ENCODE peak calls at places on chromosomes 1 and 21, in nine cellular contexts. One of them, this sample, is unnamed.

GRCh38 chr21:42262826-42263225 is 43.9 kb downstream of the ABCG1 start:
- DNase-seq in fibroblast of pulmonary artery: peak; percentile 59
- DNase-seq in stimulated activated CD4-positive, alpha-beta T cell treated with anti-CD3 and anti-CD28 coated beads, TNF-alpha, amount 100 ng/mL, for 1 hour: no peak
- DNase-seq in IMR-90: peak; percentile 24
- DNase-seq in ureter: peak; percentile 77
- DNase-seq in fibroblast of lung: peak; percentile 41
- DNase-seq in naive thymus-derived CD8-positive, alpha-beta T cell: no peak
- DNase-seq in progenitor cell of endocrine pancreas: no peak
- DNase-seq in C1 segment of cervical spinal cord: no peak
- DNase-seq in this sample: no peak

GRCh38 chr21:32257952-32258785 is 20.7 kb downstream of the MIS18A start:
- DNase-seq in naive thymus-derived CD8-positive, alpha-beta T cell: no peak
- DNase-seq in fibroblast of pulmonary artery: peak; percentile 91
- DNase-seq in ureter: peak; percentile 77
- DNase-seq in IMR-90: peak; percentile 85
- DNase-seq in fibroblast of lung: peak; percentile 88
- DNase-seq in C1 segment of cervical spinal cord: peak; percentile 48
- DNase-seq in progenitor cell of endocrine pancreas: peak; percentile 59
- DNase-seq in stimulated activated CD4-positive, alpha-beta T cell treated with anti-CD3 and anti-CD28 coated beads, TNF-alpha, amount 100 ng/mL, for 1 hour: no peak
- DNase-seq in this sample: peak; percentile 8

GRCh38 chr1:3922201-3922725 is 22.2 kb upstream of the C1orf174 start:
- DNase-seq in fibroblast of pulmonary artery: no peak
- DNase-seq in IMR-90: no peak
- DNase-seq in naive thymus-derived CD8-positive, alpha-beta T cell: no peak
- DNase-seq in stimulated activated CD4-positive, alpha-beta T cell treated with anti-CD3 and anti-CD28 coated beads, TNF-alpha, amount 100 ng/mL, for 1 hour: no peak
- DNase-seq in fibroblast of lung: no peak
- DNase-seq in progenitor cell of endocrine pancreas: no peak
- DNase-seq in C1 segment of cervical spinal cord: no peak
- DNase-seq in ureter: no peak
- DNase-seq in this sample: no peak

GRCh38 chr1:161736332-161736969 is 13.1 kb upstream of the DUSP12 start:
- DNase-seq in ureter: no peak
- DNase-seq in fibroblast of pulmonary artery: no peak
- DNase-seq in IMR-90: peak; percentile 69
- DNase-seq in naive thymus-derived CD8-positive, alpha-beta T cell: no peak
- DNase-seq in stimulated activated CD4-positive, alpha-beta T cell treated with anti-CD3 and anti-CD28 coated beads, TNF-alpha, amount 100 ng/mL, for 1 hour: no peak
- DNase-seq in fibroblast of lung: peak; percentile 39
- DNase-seq in progenitor cell of endocrine pancreas: no peak
- DNase-seq in C1 segment of cervical spinal cord: no peak
- DNase-seq in this sample: no peak

GRCh38 chr1:203037509-203038190 is 11.4 kb downstream of the PPFIA4 start:
- DNase-seq in ureter: no peak
- DNase-seq in fibroblast of pulmonary artery: no peak
- DNase-seq in C1 segment of cervical spinal cord: no peak
- DNase-seq in IMR-90: no peak
- DNase-seq in progenitor cell of endocrine pancreas: no peak
- DNase-seq in naive thymus-derived CD8-positive, alpha-beta T cell: no peak
- DNase-seq in fibroblast of lung: no peak
- DNase-seq in stimulated activated CD4-positive, alpha-beta T cell treated with anti-CD3 and anti-CD28 coated beads, TNF-alpha, amount 100 ng/mL, for 1 hour: no peak
- DNase-seq in this sample: no peak

GRCh38 chr1:113937146-113937545 is 8.0 kb downstream of the HIPK1 start:
- DNase-seq in fibroblast of lung: peak; percentile 4
- DNase-seq in naive thymus-derived CD8-positive, alpha-beta T cell: no peak
- DNase-seq in C1 segment of cervical spinal cord: no peak
- DNase-seq in stimulated activated CD4-positive, alpha-beta T cell treated with anti-CD3 and anti-CD28 coated beads, TNF-alpha, amount 100 ng/mL, for 1 hour: no peak
- DNase-seq in fibroblast of pulmonary artery: no peak
- DNase-seq in IMR-90: peak; percentile 58
- DNase-seq in ureter: no peak
- DNase-seq in progenitor cell of endocrine pancreas: no peak
- DNase-seq in this sample: no peak

GRCh38 chr1:116763787-116764465 is 9.7 kb downstream of the CD2 start:
- DNase-seq in IMR-90: no peak
- DNase-seq in naive thymus-derived CD8-positive, alpha-beta T cell: no peak
- DNase-seq in ureter: no peak
- DNase-seq in stimulated activated CD4-positive, alpha-beta T cell treated with anti-CD3 and anti-CD28 coated beads, TNF-alpha, amount 100 ng/mL, for 1 hour: no peak
- DNase-seq in fibroblast of pulmonary artery: peak; percentile 22
- DNase-seq in C1 segment of cervical spinal cord: no peak
- DNase-seq in fibroblast of lung: no peak
- DNase-seq in progenitor cell of endocrine pancreas: no peak
- DNase-seq in this sample: no peak

GRCh38 chr1:184930232-184930631 is 44.1 kb downstream of the NIBAN1 start:
- DNase-seq in IMR-90: no peak
- DNase-seq in fibroblast of pulmonary artery: peak; percentile 14
- DNase-seq in stimulated activated CD4-positive, alpha-beta T cell treated with anti-CD3 and anti-CD28 coated beads, TNF-alpha, amount 100 ng/mL, for 1 hour: no peak
- DNase-seq in C1 segment of cervical spinal cord: no peak
- DNase-seq in fibroblast of lung: no peak
- DNase-seq in naive thymus-derived CD8-positive, alpha-beta T cell: no peak
- DNase-seq in progenitor cell of endocrine pancreas: no peak
- DNase-seq in ureter: no peak
- DNase-seq in this sample: no peak

GRCh38 chr21:20790113-20790512 is 208.1 kb upstream of the NCAM2 start:
- DNase-seq in C1 segment of cervical spinal cord: no peak
- DNase-seq in progenitor cell of endocrine pancreas: no peak
- DNase-seq in ureter: no peak
- DNase-seq in stimulated activated CD4-positive, alpha-beta T cell treated with anti-CD3 and anti-CD28 coated beads, TNF-alpha, amount 100 ng/mL, for 1 hour: no peak
- DNase-seq in fibroblast of lung: no peak
- DNase-seq in naive thymus-derived CD8-positive, alpha-beta T cell: no peak
- DNase-seq in IMR-90: no peak
- DNase-seq in fibroblast of pulmonary artery: no peak
- DNase-seq in this sample: no peak

GRCh38 chr21:38660333-38661295 is 145.1 kb upstream of the ETS2 start:
- DNase-seq in naive thymus-derived CD8-positive, alpha-beta T cell: no peak
- DNase-seq in fibroblast of lung: no peak
- DNase-seq in progenitor cell of endocrine pancreas: no peak
- DNase-seq in stimulated activated CD4-positive, alpha-beta T cell treated with anti-CD3 and anti-CD28 coated beads, TNF-alpha, amount 100 ng/mL, for 1 hour: no peak
- DNase-seq in IMR-90: no peak
- DNase-seq in C1 segment of cervical spinal cord: no peak
- DNase-seq in ureter: no peak
- DNase-seq in fibroblast of pulmonary artery: no peak
- DNase-seq in this sample: no peak

GRCh38 chr1:223802602-223803001 is 43.1 kb downstream of the TP53BP2 start:
- DNase-seq in stimulated activated CD4-positive, alpha-beta T cell treated with anti-CD3 and anti-CD28 coated beads, TNF-alpha, amount 100 ng/mL, for 1 hour: no peak
- DNase-seq in IMR-90: no peak
- DNase-seq in naive thymus-derived CD8-positive, alpha-beta T cell: no peak
- DNase-seq in progenitor cell of endocrine pancreas: no peak
- DNase-seq in fibroblast of pulmonary artery: no peak
- DNase-seq in C1 segment of cervical spinal cord: no peak
- DNase-seq in fibroblast of lung: no peak
- DNase-seq in ureter: no peak
- DNase-seq in this sample: no peak

GRCh38 chr21:25994758-25995163 is 175.8 kb downstream of the APP start:
- DNase-seq in stimulated activated CD4-positive, alpha-beta T cell treated with anti-CD3 and anti-CD28 coated beads, TNF-alpha, amount 100 ng/mL, for 1 hour: no peak
- DNase-seq in IMR-90: no peak
- DNase-seq in fibroblast of pulmonary artery: no peak
- DNase-seq in ureter: no peak
- DNase-seq in naive thymus-derived CD8-positive, alpha-beta T cell: no peak
- DNase-seq in progenitor cell of endocrine pancreas: no peak
- DNase-seq in fibroblast of lung: no peak
- DNase-seq in C1 segment of cervical spinal cord: no peak
- DNase-seq in this sample: no peak

GRCh38 chr1:24765308-24765988 is 20.2 kb downstream of the CLIC4 start:
- DNase-seq in IMR-90: peak; percentile 60
- DNase-seq in fibroblast of pulmonary artery: peak; percentile 59
- DNase-seq in stimulated activated CD4-positive, alpha-beta T cell treated with anti-CD3 and anti-CD28 coated beads, TNF-alpha, amount 100 ng/mL, for 1 hour: no peak
- DNase-seq in fibroblast of lung: peak; percentile 73
- DNase-seq in progenitor cell of endocrine pancreas: no peak
- DNase-seq in ureter: no peak
- DNase-seq in naive thymus-derived CD8-positive, alpha-beta T cell: no peak
- DNase-seq in C1 segment of cervical spinal cord: no peak
- DNase-seq in this sample: no peak

GRCh38 chr1:162023547-162024501 is at the start of gene OLFML2B:
- DNase-seq in progenitor cell of endocrine pancreas: peak; percentile 43
- DNase-seq in fibroblast of pulmonary artery: peak; percentile 83
- DNase-seq in C1 segment of cervical spinal cord: peak; percentile 26
- DNase-seq in stimulated activated CD4-positive, alpha-beta T cell treated with anti-CD3 and anti-CD28 coated beads, TNF-alpha, amount 100 ng/mL, for 1 hour: no peak
- DNase-seq in naive thymus-derived CD8-positive, alpha-beta T cell: peak; percentile 31
- DNase-seq in ureter: peak; percentile 58
- DNase-seq in IMR-90: peak; percentile 76
- DNase-seq in fibroblast of lung: peak; percentile 79
- DNase-seq in this sample: no peak

GRCh38 chr21:25790122-25790951 is 55.6 kb downstream of the GABPA start:
- DNase-seq in progenitor cell of endocrine pancreas: no peak
- DNase-seq in naive thymus-derived CD8-positive, alpha-beta T cell: peak; percentile 0
- DNase-seq in C1 segment of cervical spinal cord: no peak
- DNase-seq in IMR-90: peak; percentile 41
- DNase-seq in stimulated activated CD4-positive, alpha-beta T cell treated with anti-CD3 and anti-CD28 coated beads, TNF-alpha, amount 100 ng/mL, for 1 hour: no peak
- DNase-seq in ureter: no peak
- DNase-seq in fibroblast of pulmonary artery: peak; percentile 55
- DNase-seq in fibroblast of lung: peak; percentile 51
- DNase-seq in this sample: no peak

GRCh38 chr1:162011337-162012012 is 12.2 kb downstream of the OLFML2B start:
- DNase-seq in naive thymus-derived CD8-positive, alpha-beta T cell: no peak
- DNase-seq in fibroblast of pulmonary artery: no peak
- DNase-seq in C1 segment of cervical spinal cord: no peak
- DNase-seq in fibroblast of lung: peak; percentile 86
- DNase-seq in IMR-90: no peak
- DNase-seq in progenitor cell of endocrine pancreas: no peak
- DNase-seq in stimulated activated CD4-positive, alpha-beta T cell treated with anti-CD3 and anti-CD28 coated beads, TNF-alpha, amount 100 ng/mL, for 1 hour: no peak
- DNase-seq in ureter: no peak
- DNase-seq in this sample: no peak

GRCh38 chr1:5718716-5719632 is 273.3 kb downstream of the NPHP4 start:
- DNase-seq in progenitor cell of endocrine pancreas: no peak
- DNase-seq in IMR-90: no peak
- DNase-seq in C1 segment of cervical spinal cord: no peak
- DNase-seq in stimulated activated CD4-positive, alpha-beta T cell treated with anti-CD3 and anti-CD28 coated beads, TNF-alpha, amount 100 ng/mL, for 1 hour: no peak
- DNase-seq in fibroblast of lung: no peak
- DNase-seq in fibroblast of pulmonary artery: no peak
- DNase-seq in naive thymus-derived CD8-positive, alpha-beta T cell: no peak
- DNase-seq in ureter: no peak
- DNase-seq in this sample: no peak

This sample was measured in naive B cell.